ENCODE peak calls at places on chromosomes 12 and 14, in five cellular contexts. T, M, S, L and N are unnamed samples.
A peak's percentile ranks its signal among the peaks of the same experiment; 100 is the strongest.

GRCh38 chr14:93207468-93208308 is 632 bp downstream of the UBR7 start:
- DNase-seq in T (peak; percentile 80), S (peak; percentile 40), M (no peak), L (no peak), N (peak; percentile 37)

GRCh38 chr12:32983332-32983731 is 86.8 kb upstream of the PKP2 start:
- DNase-seq in S (no peak), M (no peak), L (no peak), T (no peak), N (no peak)

GRCh38 chr12:111458773-111459172 is 53.0 kb downstream of the SH2B3 start:
- DNase-seq in S (no peak), M (no peak), L (no peak), T (peak; percentile 30), N (no peak)

GRCh38 chr12:9843416-9843815 is 16.1 kb downstream of the KLRF1 start:
- DNase-seq in T (no peak), S (no peak), M (no peak), L (no peak), N (no peak)

GRCh38 chr14:31936100-31936499 is 141.0 kb upstream of the ARHGAP5 start:
- DNase-seq in M (no peak), T (no peak), L (no peak), S (no peak), N (no peak)

GRCh38 chr14:33271216-33271615 is 332.5 kb downstream of the NPAS3 start:
- DNase-seq in T (no peak), L (no peak), M (no peak), S (no peak), N (no peak)

GRCh38 chr12:81170072-81170471 is 92.2 kb downstream of the ACSS3 start:
- DNase-seq in S (no peak), L (no peak), M (no peak), T (no peak), N (no peak)

GRCh38 chr12:15931590-15932053 is 20.5 kb downstream of the DERA start:
- DNase-seq in S (no peak), M (no peak), T (no peak), L (no peak), N (no peak)

GRCh38 chr12:11763760-11764520 is 114.5 kb downstream of the ETV6 start:
- DNase-seq in S (no peak), M (no peak), T (no peak), L (no peak), N (no peak)

GRCh38 chr12:57454566-57455373 is at the start of gene INHBE:
- DNase-seq in S (no peak), M (no peak), L (no peak), T (no peak), N (no peak)

GRCh38 chr12:57632369-57632897 is 568 bp downstream of the B4GALNT1 start:
- DNase-seq in T (peak; percentile 67), S (no peak), L (peak; percentile 87), M (no peak), N (no peak)

GRCh38 chr14:45743884-45744283 is 490.9 kb upstream of the MIS18BP1 start:
- DNase-seq in S (no peak), M (no peak), T (no peak), L (no peak), N (no peak)

GRCh38 chr14:51458563-51458955 is 193.2 kb upstream of the FRMD6 start:
- DNase-seq in S (no peak), M (no peak), T (no peak), L (peak; percentile 55), N (no peak)

GRCh38 chr14:35944847-35945246 is 118.7 kb downstream of the BRMS1L start:
- DNase-seq in S (no peak), M (no peak), L (peak; percentile 55), T (no peak), N (no peak)

GRCh38 chr12:70733385-70733784 is 96.2 kb upstream of the PTPRB start:
- DNase-seq in L (no peak), T (no peak), M (no peak), S (no peak), N (no peak)

GRCh38 chr14:70934502-70935134 is 27.4 kb downstream of the PCNX1 start:
- DNase-seq in M (no peak), L (no peak), T (no peak), S (no peak), N (no peak)

GRCh38 chr14:64726585-64726890 is 22.3 kb downstream of the PLEKHG3 start:
- DNase-seq in S (peak; percentile 62), T (peak; percentile 62), M (peak; percentile 42), L (no peak), N (no peak)

GRCh38 chr12:51349026-51349425 is 2.5 kb upstream of the CELA1 start:
- DNase-seq in T (no peak), M (no peak), S (no peak), L (no peak), N (no peak)

GRCh38 chr12:68837215-68837614 is 29.2 kb downstream of the MDM2 start:
- DNase-seq in L (no peak), S (no peak), M (no peak), T (peak; percentile 17), N (no peak)

GRCh38 chr12:123761841-123762714 is at the start of gene DNAH10:
- DNase-seq in S (no peak), T (peak; percentile 56), M (peak; percentile 38), L (no peak), N (no peak)

GRCh38 chr12:121095544-121096198 is 37.0 kb upstream of the P2RX7 start:
- DNase-seq in S (peak; percentile 78), T (peak; percentile 78), M (peak; percentile 82), L (no peak), N (peak; percentile 46)

GRCh38 chr14:44771495-44771894 is 190.3 kb downstream of the KLHL28 start:
- DNase-seq in T (no peak), S (no peak), M (no peak), L (no peak), N (no peak)

GRCh38 chr12:88946377-88946997 is 366.2 kb upstream of the KITLG start:
- DNase-seq in T (no peak), L (no peak), S (no peak), M (no peak), N (peak; percentile 22)

GRCh38 chr12:101697930-101698781 is 716 bp downstream of the CHPT1 start:
- DNase-seq in T (peak; percentile 82), S (peak; percentile 64), M (peak; percentile 73), L (no peak), N (peak; percentile 25)

GRCh38 chr14:87066221-87066817 is 926.7 kb downstream of the GALC start:
- DNase-seq in T (no peak), L (no peak), S (no peak), M (no peak), N (no peak)

GRCh38 chr12:24798335-24798734 is 150.6 kb downstream of the BCAT1 start:
- DNase-seq in M (no peak), L (no peak), S (no peak), T (no peak), N (no peak)

GRCh38 chr12:92408072-92408900 is 262.6 kb upstream of the BTG1 start:
- DNase-seq in S (peak; percentile 31), M (no peak), T (no peak), L (no peak), N (no peak)

GRCh38 chr12:91074068-91074819 is 16.4 kb upstream of the KERA start:
- DNase-seq in L (no peak), S (no peak), T (no peak), M (no peak), N (no peak)

GRCh38 chr12:117486840-117487659 is 125.6 kb upstream of the NOS1 start:
- DNase-seq in M (no peak), L (no peak), S (peak; percentile 49), T (no peak), N (no peak)
- TF ChIP-seq EP300 in M (no peak), L (no peak), S (no peak), T (no peak), N (no peak)

DNA sequence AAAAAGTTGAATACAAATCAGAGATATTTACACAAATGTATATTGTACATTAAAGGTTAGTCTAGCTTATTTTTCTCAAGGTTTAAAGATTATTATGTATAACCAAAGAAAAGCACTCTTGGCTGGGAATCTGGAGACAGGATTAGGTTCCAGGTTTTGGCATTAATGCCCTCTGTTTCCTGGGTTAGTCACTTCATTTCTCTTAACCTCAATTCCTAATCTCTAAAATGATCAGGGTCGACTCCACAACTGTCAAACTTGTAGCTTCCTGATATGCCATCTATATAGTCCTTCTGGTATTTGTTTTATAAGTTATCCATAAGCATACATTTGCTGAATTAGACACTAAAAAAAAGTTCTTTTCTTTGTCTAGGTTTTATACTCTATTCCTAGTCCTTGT is 2.6 kb downstream of the ITPR2 start:
- DNase-seq in M (no peak), S (no peak), L (no peak), T (no peak), N (no peak)
- H3K4me3 ChIP-seq in M (no peak overlapping the region), S (no peak overlapping the region), L (no peak overlapping the region), T (peak overlapping the region; percentile 85), N (no peak overlapping the region)

GRCh38 chr12:5871741-5872140 is 73.3 kb downstream of the ANO2 start:
- DNase-seq in S (no peak), L (peak; percentile 81), M (no peak), T (no peak), N (no peak)

GRCh38 chr12:5874514-5874913 is 70.5 kb downstream of the ANO2 start:
- DNase-seq in T (no peak), M (no peak), S (no peak), L (peak; percentile 91), N (no peak)

GRCh38 chr12:5870183-5870582 is 74.9 kb downstream of the ANO2 start:
- DNase-seq in S (no peak), L (no peak), T (no peak), M (no peak), N (no peak)

GRCh38 chr12:5872745-5873144 is 72.3 kb downstream of the ANO2 start:
- DNase-seq in L (peak; percentile 50), S (no peak), M (no peak), T (no peak), N (no peak)

DNA sequence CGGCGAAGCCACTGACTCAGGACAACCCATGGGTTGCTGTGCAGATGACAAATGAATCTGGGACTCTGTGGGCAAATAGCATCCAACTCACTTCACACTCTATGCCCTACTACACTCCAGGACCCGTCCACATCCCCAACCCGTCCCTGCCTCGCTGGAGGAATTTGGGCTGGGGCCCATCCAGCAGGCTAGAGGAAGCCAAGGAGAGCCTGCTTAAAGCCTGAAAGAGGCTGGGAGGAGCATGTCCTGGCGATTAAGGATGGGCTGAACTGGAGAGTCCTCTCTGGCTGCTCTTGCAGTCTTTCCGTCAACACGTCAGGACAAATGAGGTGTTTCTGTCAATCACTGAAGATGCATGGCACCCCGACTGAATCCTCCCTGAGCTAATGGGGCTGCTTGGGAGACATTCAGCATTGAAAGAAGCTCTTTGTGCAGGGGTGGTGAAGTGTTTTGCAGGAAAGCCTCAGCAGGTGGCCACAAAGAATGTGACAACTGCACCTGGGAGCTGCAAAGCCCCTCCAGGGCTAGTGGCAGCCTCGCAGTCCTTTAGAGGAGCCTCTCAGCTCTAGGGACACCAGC is 71.6 kb downstream of the ANO2 start:
- DNase-seq in L (peak; percentile 88), M (no peak), S (no peak), T (no peak), N (no peak)
- H3K4me1 ChIP-seq in L (no peaks in the 10 kb centered on the region), M (no peaks in the 10 kb centered on the region), S (no peaks in the 10 kb centered on the region), T (no peaks in the 10 kb centered on the region), N (no peaks in the 10 kb centered on the region)

GRCh38 chr12:47205532-47206449 is 126.0 kb upstream of the AMIGO2 start:
- DNase-seq in T (no peak), S (no peak), M (no peak), L (no peak), N (no peak)
- TF ChIP-seq EP300 in T (no peak), S (no peak), M (no peak), L (no peak), N (no peak)